ENCODE peak calls at places on chromosomes 5 and 9, in four cellular contexts. One of them, this sample, is unnamed.

GRCh38 chr9:76158713-76159112 is 235.5 kb downstream of the RFK start:
- DNase-seq in naive thymus-derived CD4-positive, alpha-beta T cell: no peak
- DNase-seq in fibroblast of the aortic adventitia: no peak
- DNase-seq in mammary epithelial cell: no peak
- DNase-seq in this sample: no peak

GRCh38 chr9:19936598-19936997 is 147.8 kb upstream of the SLC24A2 start:
- DNase-seq in naive thymus-derived CD4-positive, alpha-beta T cell: no peak
- DNase-seq in fibroblast of the aortic adventitia: no peak
- DNase-seq in mammary epithelial cell: no peak
- DNase-seq in this sample: no peak

GRCh38 chr5:137039939-137040515 is 459.1 kb downstream of the SPOCK1 start:
- DNase-seq in naive thymus-derived CD4-positive, alpha-beta T cell: no peak
- DNase-seq in fibroblast of the aortic adventitia: no peak
- DNase-seq in mammary epithelial cell: no peak
- DNase-seq in this sample: no peak

GRCh38 chr9:137742698-137743097 is 123.9 kb downstream of the EHMT1 start:
- DNase-seq in naive thymus-derived CD4-positive, alpha-beta T cell: no peak
- DNase-seq in fibroblast of the aortic adventitia: peak
- DNase-seq in mammary epithelial cell: no peak
- DNase-seq in this sample: no peak

GRCh38 chr5:124302504-124302903 is 443.9 kb downstream of the ZNF608 start:
- DNase-seq in naive thymus-derived CD4-positive, alpha-beta T cell: no peak
- DNase-seq in fibroblast of the aortic adventitia: no peak
- DNase-seq in mammary epithelial cell: no peak
- DNase-seq in this sample: no peak

GRCh38 chr5:136053336-136054121 is 24.7 kb downstream of the TGFBI start:
- DNase-seq in naive thymus-derived CD4-positive, alpha-beta T cell: no peak
- DNase-seq in fibroblast of the aortic adventitia: peak
- DNase-seq in mammary epithelial cell: peak
- DNase-seq in this sample: no peak

GRCh38 chr5:134500699-134501430 is 24.6 kb upstream of the JADE2 start:
- DNase-seq in naive thymus-derived CD4-positive, alpha-beta T cell: no peak
- DNase-seq in fibroblast of the aortic adventitia: no peak
- DNase-seq in mammary epithelial cell: no peak
- DNase-seq in this sample: no peak

GRCh38 chr5:3372289-3372688 is 223.3 kb upstream of the IRX1 start:
- DNase-seq in naive thymus-derived CD4-positive, alpha-beta T cell: no peak
- DNase-seq in fibroblast of the aortic adventitia: no peak
- DNase-seq in mammary epithelial cell: no peak
- DNase-seq in this sample: no peak

GRCh38 chr5:149962040-149962439 is 1.5 kb downstream of the SLC26A2 start:
- DNase-seq in naive thymus-derived CD4-positive, alpha-beta T cell: no peak
- DNase-seq in fibroblast of the aortic adventitia: peak
- DNase-seq in mammary epithelial cell: peak
- DNase-seq in this sample: no peak

GRCh38 chr9:75086443-75087278 is 1.3 kb downstream of the NMRK1 start:
- DNase-seq in naive thymus-derived CD4-positive, alpha-beta T cell: peak
- DNase-seq in fibroblast of the aortic adventitia: no peak
- DNase-seq in mammary epithelial cell: no peak
- DNase-seq in this sample: no peak

GRCh38 chr5:6686916-6687409 is 26.3 kb upstream of the TENT4A start:
- DNase-seq in naive thymus-derived CD4-positive, alpha-beta T cell: no peak
- DNase-seq in fibroblast of the aortic adventitia: peak
- DNase-seq in mammary epithelial cell: peak
- DNase-seq in this sample: no peak

GRCh38 chr5:179407191-179408175 is 62.2 kb upstream of the ADAMTS2 start:
- DNase-seq in naive thymus-derived CD4-positive, alpha-beta T cell: no peak
- DNase-seq in fibroblast of the aortic adventitia: peak
- DNase-seq in mammary epithelial cell: no peak
- DNase-seq in this sample: no peak

GRCh38 chr5:134113572-134113907 is 941 bp upstream of the TCF7 start:
- DNase-seq in naive thymus-derived CD4-positive, alpha-beta T cell: no peak
- DNase-seq in fibroblast of the aortic adventitia: no peak
- DNase-seq in mammary epithelial cell: no peak
- DNase-seq in this sample: no peak

GRCh38 chr5:152113401-152113800 is 188.8 kb upstream of the GLRA1 start:
- DNase-seq in naive thymus-derived CD4-positive, alpha-beta T cell: no peak
- DNase-seq in fibroblast of the aortic adventitia: no peak
- DNase-seq in mammary epithelial cell: no peak
- DNase-seq in this sample: peak

GRCh38 chr9:125763373-125763772 is 16.2 kb downstream of the PBX3 start:
- DNase-seq in naive thymus-derived CD4-positive, alpha-beta T cell: no peak
- DNase-seq in fibroblast of the aortic adventitia: peak
- DNase-seq in mammary epithelial cell: peak
- DNase-seq in this sample: no peak

GRCh38 chr9:85600675-85601263 is 141.0 kb downstream of the AGTPBP1 start:
- DNase-seq in naive thymus-derived CD4-positive, alpha-beta T cell: no peak
- DNase-seq in fibroblast of the aortic adventitia: no peak
- DNase-seq in mammary epithelial cell: no peak
- DNase-seq in this sample: peak

GRCh38 chr5:114362197-114362976 is 517 bp downstream of the KCNN2 start:
- DNase-seq in naive thymus-derived CD4-positive, alpha-beta T cell: no peak
- DNase-seq in fibroblast of the aortic adventitia: no peak
- DNase-seq in mammary epithelial cell: peak
- DNase-seq in this sample: no peak

GRCh38 chr9:115921301-115921700 is 232.3 kb upstream of the PAPPA start:
- DNase-seq in naive thymus-derived CD4-positive, alpha-beta T cell: no peak
- DNase-seq in fibroblast of the aortic adventitia: peak
- DNase-seq in mammary epithelial cell: no peak
- DNase-seq in this sample: no peak

GRCh38 chr5:58440882-58441281 is 19.0 kb downstream of the PLK2 start:
- DNase-seq in naive thymus-derived CD4-positive, alpha-beta T cell: no peak
- DNase-seq in fibroblast of the aortic adventitia: no peak
- DNase-seq in mammary epithelial cell: no peak
- DNase-seq in this sample: no peak

GRCh38 chr5:173456751-173457171 is 128.5 kb upstream of the STC2 start:
- DNase-seq in naive thymus-derived CD4-positive, alpha-beta T cell: no peak
- DNase-seq in fibroblast of the aortic adventitia: no peak
- DNase-seq in mammary epithelial cell: peak
- DNase-seq in this sample: peak

GRCh38 chr5:4758550-4758949 is 381.6 kb upstream of the ADAMTS16 start:
- DNase-seq in naive thymus-derived CD4-positive, alpha-beta T cell: no peak
- DNase-seq in fibroblast of the aortic adventitia: no peak
- DNase-seq in mammary epithelial cell: peak
- DNase-seq in this sample: no peak

GRCh38 chr5:29902859-29903258 is 1290.6 kb upstream of the CDH6 start:
- DNase-seq in naive thymus-derived CD4-positive, alpha-beta T cell: no peak
- DNase-seq in fibroblast of the aortic adventitia: no peak
- DNase-seq in mammary epithelial cell: no peak
- DNase-seq in this sample: no peak

GRCh38 chr5:29899583-29899982 is 1293.9 kb upstream of the CDH6 start:
- DNase-seq in naive thymus-derived CD4-positive, alpha-beta T cell: no peak
- DNase-seq in fibroblast of the aortic adventitia: no peak
- DNase-seq in mammary epithelial cell: no peak
- DNase-seq in this sample: no peak

GRCh38 chr5:29896651-29897050 is 1296.8 kb upstream of the CDH6 start:
- DNase-seq in naive thymus-derived CD4-positive, alpha-beta T cell: no peak
- DNase-seq in fibroblast of the aortic adventitia: no peak
- DNase-seq in mammary epithelial cell: no peak
- DNase-seq in this sample: no peak

GRCh38 chr5:29894668-29895067 is 1298.8 kb upstream of the CDH6 start:
- DNase-seq in naive thymus-derived CD4-positive, alpha-beta T cell: no peak
- DNase-seq in fibroblast of the aortic adventitia: no peak
- DNase-seq in mammary epithelial cell: no peak
- DNase-seq in this sample: no peak

GRCh38 chr5:29897916-29898315 is 1295.6 kb upstream of the CDH6 start:
- DNase-seq in naive thymus-derived CD4-positive, alpha-beta T cell: no peak
- DNase-seq in fibroblast of the aortic adventitia: no peak
- DNase-seq in mammary epithelial cell: no peak
- DNase-seq in this sample: no peak
- H3K4me3 ChIP-seq in naive thymus-derived CD4-positive, alpha-beta T cell: no peak
- H3K4me3 ChIP-seq in fibroblast of the aortic adventitia: no peak
- H3K4me3 ChIP-seq in mammary epithelial cell: no peak
- H3K4me3 ChIP-seq in this sample: no peak

GRCh38 chr9:70409280-70409679 is 5.2 kb downstream of the KLF9 start:
- DNase-seq in naive thymus-derived CD4-positive, alpha-beta T cell: no peak
- DNase-seq in fibroblast of the aortic adventitia: peak
- DNase-seq in mammary epithelial cell: no peak
- DNase-seq in this sample: no peak

GRCh38 chr9:70406446-70406862 is 8.0 kb downstream of the KLF9 start:
- DNase-seq in naive thymus-derived CD4-positive, alpha-beta T cell: no peak
- DNase-seq in fibroblast of the aortic adventitia: peak
- DNase-seq in mammary epithelial cell: no peak
- DNase-seq in this sample: no peak

GRCh38 chr9:70405808-70406445 is 8.5 kb downstream of the KLF9 start:
- DNase-seq in naive thymus-derived CD4-positive, alpha-beta T cell: no peak
- DNase-seq in fibroblast of the aortic adventitia: peak
- DNase-seq in mammary epithelial cell: no peak
- DNase-seq in this sample: no peak

GRCh38 chr9:70408393-70409040 is 5.9 kb downstream of the KLF9 start:
- DNase-seq in naive thymus-derived CD4-positive, alpha-beta T cell: no peak
- DNase-seq in fibroblast of the aortic adventitia: peak
- DNase-seq in mammary epithelial cell: no peak
- DNase-seq in this sample: no peak

GRCh38 chr9:70407081-70407503 is 7.4 kb downstream of the KLF9 start:
- DNase-seq in naive thymus-derived CD4-positive, alpha-beta T cell: no peak
- DNase-seq in fibroblast of the aortic adventitia: peak
- DNase-seq in mammary epithelial cell: peak
- DNase-seq in this sample: no peak
- H3K4me3 ChIP-seq in naive thymus-derived CD4-positive, alpha-beta T cell: no peak
- H3K4me3 ChIP-seq in fibroblast of the aortic adventitia: no peak
- H3K4me3 ChIP-seq in mammary epithelial cell: no peak
- H3K4me3 ChIP-seq in this sample: no peak

GRCh38 chr5:123151227-123151951 is 62.3 kb downstream of the PRDM6 start:
- DNase-seq in naive thymus-derived CD4-positive, alpha-beta T cell: no peak
- DNase-seq in fibroblast of the aortic adventitia: no peak
- DNase-seq in mammary epithelial cell: no peak
- DNase-seq in this sample: no peak
- H3K4me3 ChIP-seq in naive thymus-derived CD4-positive, alpha-beta T cell: no peak
- H3K4me3 ChIP-seq in fibroblast of the aortic adventitia: no peak
- H3K4me3 ChIP-seq in mammary epithelial cell: no peak
- H3K4me3 ChIP-seq in this sample: no peak

GRCh38 chr5:171310334-171310815 is 1.3 kb downstream of the TLX3 start:
- DNase-seq in naive thymus-derived CD4-positive, alpha-beta T cell: no peak
- DNase-seq in fibroblast of the aortic adventitia: no peak
- DNase-seq in mammary epithelial cell: no peak
- DNase-seq in this sample: no peak
- H3K4me3 ChIP-seq in naive thymus-derived CD4-positive, alpha-beta T cell: no peak
- H3K4me3 ChIP-seq in fibroblast of the aortic adventitia: no peak
- H3K4me3 ChIP-seq in mammary epithelial cell: no peak
- H3K4me3 ChIP-seq in this sample: no peak

GRCh38 chr9:128203842-128204551 is 818 bp downstream of the DNM1 start:
- DNase-seq in naive thymus-derived CD4-positive, alpha-beta T cell: peak
- DNase-seq in fibroblast of the aortic adventitia: peak
- DNase-seq in mammary epithelial cell: peak
- DNase-seq in this sample: no peak
- H3K4me3 ChIP-seq in naive thymus-derived CD4-positive, alpha-beta T cell: peak
- H3K4me3 ChIP-seq in fibroblast of the aortic adventitia: peak
- H3K4me3 ChIP-seq in mammary epithelial cell: peak
- H3K4me3 ChIP-seq in this sample: peak

GRCh38 chr5:176596069-176596656 is 13.8 kb downstream of the GPRIN1 start:
- DNase-seq in naive thymus-derived CD4-positive, alpha-beta T cell: no peak
- DNase-seq in fibroblast of the aortic adventitia: no peak
- DNase-seq in mammary epithelial cell: no peak
- DNase-seq in this sample: no peak
- H3K4me3 ChIP-seq in naive thymus-derived CD4-positive, alpha-beta T cell: peak
- H3K4me3 ChIP-seq in fibroblast of the aortic adventitia: no peak
- H3K4me3 ChIP-seq in mammary epithelial cell: no peak
- H3K4me3 ChIP-seq in this sample: peak

GRCh38 chr9:136109351-136110081 is 9.2 kb downstream of the TMEM250 start:
- DNase-seq in naive thymus-derived CD4-positive, alpha-beta T cell: peak
- DNase-seq in fibroblast of the aortic adventitia: peak
- DNase-seq in mammary epithelial cell: peak
- DNase-seq in this sample: peak
- H3K4me3 ChIP-seq in naive thymus-derived CD4-positive, alpha-beta T cell: peak
- H3K4me3 ChIP-seq in fibroblast of the aortic adventitia: peak
- H3K4me3 ChIP-seq in mammary epithelial cell: peak
- H3K4me3 ChIP-seq in this sample: peak